ENCODE peak calls at places on chromosomes 6 and 20, in nine cellular contexts. V is body of pancreas, E is heart right ventricle, J is upper lobe of right lung, W is heart left ventricle, D is colonic mucosa, B is adrenal gland, L is breast epithelium, N is sigmoid colon. G is an unnamed sample.

GRCh38 chr20:47117325-47117724 is 222.7 kb downstream of the EYA2 start:
- DNase-seq in N (peak; percentile 67), W (no peak), J (no peak), L (no peak), V (no peak), D (no peak), B (no peak), E (no peak), G (no peak)

GRCh38 chr20:6654490-6655247 is 112.8 kb upstream of the BMP2 start:
- DNase-seq in D (peak; percentile 46), W (no peak), N (no peak), L (no peak), E (no peak), V (no peak), B (no peak), J (no peak), G (no peak)

GRCh38 chr6:53728570-53729194 is 63.1 kb upstream of the KLHL31 start:
- DNase-seq in L (no peak), W (peak; percentile 39), B (peak; percentile 36), V (peak; percentile 46), E (peak; percentile 18), N (no peak), D (peak; percentile 40), J (no peak), G (no peak)

GRCh38 chr20:41055679-41056078 is 27.1 kb downstream of the TOP1 start:
- DNase-seq in B (no peak), W (no peak), L (no peak), J (no peak), E (no peak), N (no peak), V (no peak), D (no peak), G (no peak)

GRCh38 chr6:2988076-2988425 is 11.6 kb upstream of the NQO2 start:
- DNase-seq in W (no peak), V (no peak), B (no peak), E (no peak), J (no peak), L (no peak), D (no peak), N (no peak), G (no peak)

GRCh38 chr20:37577972-37578371 is 50.3 kb upstream of the BLCAP start:
- DNase-seq in N (no peak), V (no peak), D (no peak), J (no peak), L (no peak), B (no peak), W (no peak), E (no peak), G (no peak)

GRCh38 chr6:105504660-105505059 is 101.8 kb upstream of the PREP start:
- DNase-seq in L (no peak), B (no peak), V (no peak), J (no peak), W (peak; percentile 18), D (no peak), N (peak; percentile 67), E (peak; percentile 18), G (no peak)

GRCh38 chr6:17665132-17665531 is 41.6 kb downstream of the NUP153 start:
- DNase-seq in D (no peak), B (no peak), L (no peak), J (no peak), V (no peak), E (no peak), N (no peak), W (no peak), G (no peak)

GRCh38 chr6:51619042-51619799 is 468.2 kb downstream of the PKHD1 start:
- DNase-seq in B (no peak), V (peak; percentile 74), E (no peak), L (no peak), N (no peak), J (no peak), D (no peak), W (no peak), G (no peak)

GRCh38 chr6:33343953-33344611 is 26.5 kb upstream of the ZBTB22 start:
- DNase-seq in N (no peak), V (no peak), E (no peak), D (no peak), B (no peak), W (no peak), L (no peak), J (no peak), G (no peak)

GRCh38 chr6:33744001-33744848 is 2.5 kb downstream of the IP6K3 start:
- DNase-seq in E (peak; percentile 62), N (peak; percentile 86), D (peak; percentile 85), W (peak; percentile 70), V (peak; percentile 83), L (peak; percentile 67), J (no peak), B (peak; percentile 77), G (peak; percentile 75)

GRCh38 chr6:16398587-16398986 is 160.2 kb downstream of the GMPR start:
- DNase-seq in N (no peak), V (no peak), B (no peak), D (no peak), W (no peak), L (no peak), J (no peak), E (no peak), G (no peak)

GRCh38 chr6:66198062-66198624 is 491.1 kb upstream of the EYS start:
- DNase-seq in B (no peak), W (no peak), V (no peak), J (no peak), L (no peak), D (no peak), E (no peak), N (no peak), G (no peak)

GRCh38 chr6:12165297-12165696 is 124.9 kb upstream of the EDN1 start:
- DNase-seq in E (no peak), J (no peak), V (no peak), D (no peak), W (no peak), B (no peak), L (no peak), N (no peak), G (no peak)

GRCh38 chr6:22298393-22299010 is 1.7 kb upstream of the PRL start:
- DNase-seq in N (no peak), J (no peak), B (no peak), W (no peak), E (no peak), D (no peak), L (no peak), V (no peak), G (no peak)

GRCh38 chr20:31708839-31709534 is 13.7 kb downstream of the BCL2L1 start:
- DNase-seq in N (peak; percentile 50), J (no peak), D (peak; percentile 28), L (no peak), V (no peak), W (no peak), E (no peak), B (no peak), G (no peak)
- H3K4me1 ChIP-seq in N (peaks cover 65% of the 10 kb centered on the region), J (peaks cover 90% of the 10 kb centered on the region), D (peaks cover 39% of the 10 kb centered on the region), L (peaks cover 59% of the 10 kb centered on the region), V (peaks cover 100% of the 10 kb centered on the region), W (peaks cover 90% of the 10 kb centered on the region), E (peaks cover 91% of the 10 kb centered on the region), B (peaks cover 64% of the 10 kb centered on the region), G (peaks cover 85% of the 10 kb centered on the region)

GRCh38 chr6:10532392-10532791 is 11.2 kb downstream of the GCNT2 start:
- DNase-seq in N (no peak), B (no peak), D (no peak), W (no peak), E (no peak), V (no peak), L (no peak), J (no peak), G (no peak)
- H3K27ac ChIP-seq in N (no peak overlapping the region), B (no peak overlapping the region), D (no peak overlapping the region), W (no peak overlapping the region), E (no peak overlapping the region), V (no peak overlapping the region), L (no peak overlapping the region), J (peak overlapping the region; percentile 13), G (no peak overlapping the region)

GRCh38 chr6:26234421-26235239 is 130.4 kb upstream of the BTN3A2 start:
- DNase-seq in D (peak; percentile 90), L (peak; percentile 80), J (no peak), E (no peak), N (peak; percentile 89), W (peak; percentile 48), V (no peak), B (peak; percentile 67), G (peak; percentile 76)

GRCh38 chr6:26232950-26233607 is 131.9 kb upstream of the BTN3A2 start:
- DNase-seq in V (no peak), J (no peak), W (no peak), N (no peak), L (peak; percentile 53), E (no peak), B (no peak), D (no peak), G (no peak)

GRCh38 chr6:26232306-26232949 is 132.6 kb upstream of the BTN3A2 start:
- DNase-seq in E (no peak), N (no peak), D (no peak), W (no peak), L (no peak), B (no peak), J (no peak), V (no peak), G (no peak)

GRCh38 chr6:26235240-26235730 is 129.7 kb upstream of the BTN3A2 start:
- DNase-seq in N (no peak), L (no peak), D (no peak), J (no peak), B (no peak), V (no peak), W (no peak), E (no peak), G (no peak)

GRCh38 chr6:26233608-26234420 is 131.2 kb upstream of the BTN3A2 start:
- DNase-seq in J (no peak), D (peak; percentile 75), V (peak; percentile 39), L (peak; percentile 69), N (peak; percentile 76), E (no peak), B (peak; percentile 65), W (peak; percentile 39), G (no peak)
- H3K4me1 ChIP-seq in J (peaks cover 5% of the 10 kb centered on the region), D (no peaks in the 10 kb centered on the region), V (peaks cover 20% of the 10 kb centered on the region), L (no peaks in the 10 kb centered on the region), N (peaks cover 17% of the 10 kb centered on the region), E (peaks cover 13% of the 10 kb centered on the region), B (no peaks in the 10 kb centered on the region), W (peaks cover 8% of the 10 kb centered on the region), G (no peaks in the 10 kb centered on the region)

DNA sequence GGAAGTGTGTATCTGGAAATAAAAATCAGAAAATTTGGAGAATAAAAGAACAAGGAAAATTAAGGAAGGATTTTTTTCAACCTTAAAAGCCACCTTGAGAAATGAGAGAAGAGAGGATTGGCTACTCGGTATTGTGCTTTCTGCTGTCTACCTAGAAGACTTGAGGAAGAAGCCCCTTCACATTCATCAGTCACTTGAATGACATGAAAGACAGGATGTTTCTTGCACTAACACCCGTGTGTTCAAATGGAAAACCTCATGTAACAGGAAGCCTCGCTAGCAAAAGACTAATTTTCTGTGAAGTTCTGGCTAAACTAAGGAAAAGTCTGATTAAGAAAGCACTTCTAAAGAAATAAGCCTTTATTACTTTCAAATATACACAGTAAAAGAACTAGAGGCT is 70.0 kb downstream of the OLIG3 start:
- DNase-seq in D (no peak), B (no peak), E (no peak), J (no peak), W (no peak), N (no peak), V (no peak), L (no peak), G (no peak)
- H3K27ac ChIP-seq in D (no peak overlapping the region), B (no peak overlapping the region), E (no peak overlapping the region), J (no peak overlapping the region), W (no peak overlapping the region), N (no peak overlapping the region), V (no peak overlapping the region), L (no peak overlapping the region), G (no peak overlapping the region)